ENCODE peak calls at places on chromosome 2, in nine cellular contexts. K is GF-D8; S is AG09319; H is GM23338; G is T-helper 22 cell; I is Caki2; N is GM20000; L is NCI-H446 treated with DMSO at 0.1 percent for 48 hours; U is naive thymus-derived CD4-positive, alpha-beta T cell. F is an unnamed sample.

GRCh38 chr2:29650634-29651097 is 270.7 kb downstream of the ALK start:
- DNase-seq in K (no peak), S (no peak), H (no peak), G (no peak), I (no peak), N (no peak), L (no peak), U (no peak), F (no peak)

GRCh38 chr2:196336715-196337617 is 165.6 kb upstream of the STK17B start:
- DNase-seq in K (no peak), S (no peak), H (peak; percentile 61), G (no peak), I (peak; percentile 29), N (peak; percentile 25), L (peak; percentile 5), U (peak; percentile 15), F (no peak)

GRCh38 chr2:135870571-135870970 is 5.7 kb downstream of the MCM6 start:
- DNase-seq in K (no peak), S (no peak), H (no peak), G (no peak), I (no peak), N (no peak), L (no peak), U (no peak), F (no peak)

GRCh38 chr2:47891369-47892337 is 14.6 kb downstream of the FBXO11 start:
- DNase-seq in K (no peak), S (no peak), H (no peak), G (no peak), I (no peak), N (no peak), L (no peak), U (no peak), F (no peak)

GRCh38 chr2:230930928-230931555 is 6.0 kb upstream of the GPR55 start:
- DNase-seq in K (no peak), S (no peak), H (no peak), G (no peak), I (no peak), N (no peak), L (no peak), U (no peak), F (no peak)

GRCh38 chr2:72630767-72631166 is 195.1 kb downstream of the EXOC6B start:
- DNase-seq in K (no peak), S (peak; percentile 41), H (no peak), G (no peak), I (peak; percentile 53), N (no peak), L (no peak), U (no peak), F (no peak)

GRCh38 chr2:48045613-48046012 is 139.3 kb upstream of the FBXO11 start:
- DNase-seq in K (no peak), S (no peak), H (no peak), G (no peak), I (no peak), N (peak; percentile 9), L (no peak), U (no peak), F (no peak)

GRCh38 chr2:20429528-20429927 is 17.3 kb upstream of the RHOB start:
- DNase-seq in K (no peak), S (no peak), H (no peak), G (no peak), I (no peak), N (peak; percentile 48), L (no peak), U (no peak), F (no peak)

GRCh38 chr2:203998195-203998804 is 61.7 kb downstream of the ICOS start:
- DNase-seq in K (no peak), S (no peak), H (no peak), G (no peak), I (no peak), N (no peak), L (no peak), U (no peak), F (no peak)

F was measured in G401.